ENCODE peak calls at places on chromosomes 4 and X, in five cellular contexts. O is activated naive CD4-positive, alpha-beta T cell treated with Interleukin-2 at 50 U/mL for 16 hours; F is body of pancreas; M is heart left ventricle; N is smooth muscle cell of the brain vasculature. Q is an unnamed sample.

GRCh38 chr4:6889101-6889735 is 20.4 kb upstream of the TBC1D14 start:
- DNase-seq in F (no peak), N (no peak), O (no peak), M (no peak), Q (no peak)

GRCh38 chr4:100109921-100110320 is 80.3 kb downstream of the DDIT4L start:
- DNase-seq in M (no peak), N (no peak), F (no peak), O (no peak), Q (no peak)

GRCh38 chrX:18883961-18884765 is 99.8 kb downstream of the PHKA2 start:
- DNase-seq in M (no peak), F (no peak), N (no peak), O (no peak), Q (no peak)

GRCh38 chr4:188018262-188018661 is 22.7 kb downstream of the ZFP42 start:
- DNase-seq in N (no peak), F (no peak), M (no peak), O (no peak), Q (no peak)

GRCh38 chr4:158371158-158371557 is 150.5 kb upstream of the RXFP1 start:
- DNase-seq in N (no peak), M (no peak), O (no peak), F (no peak), Q (no peak)

GRCh38 chr4:15568814-15569213 is 86.3 kb downstream of the FBXL5 start:
- DNase-seq in F (no peak), N (no peak), M (no peak), O (no peak), Q (no peak)

GRCh38 chr4:2923141-2923551 is 40.1 kb downstream of the NOP14 start:
- DNase-seq in M (no peak), N (peak; percentile 26), O (no peak), F (no peak), Q (no peak)

GRCh38 chr4:61202638-61203495 is 2.7 kb downstream of the ADGRL3 start:
- DNase-seq in N (no peak), O (no peak), F (no peak), M (peak; percentile 28), Q (no peak)

GRCh38 chr4:73892966-73893365 is 23.8 kb downstream of the CXCL1 start:
- DNase-seq in O (no peak), N (no peak), F (no peak), M (no peak), Q (no peak)

GRCh38 chrX:10415704-10416001 is 204.7 kb downstream of the MID1 start:
- DNase-seq in F (no peak), M (no peak), O (no peak), N (no peak), Q (no peak)

GRCh38 chr4:160136021-160136420 is 1033.1 kb downstream of the RAPGEF2 start:
- DNase-seq in F (no peak), M (no peak), O (no peak), N (no peak), Q (no peak)

GRCh38 chr4:1325681-1326635 is 21.1 kb upstream of the UVSSA start:
- DNase-seq in M (peak; percentile 37), O (no peak), N (no peak), F (no peak), Q (no peak)

GRCh38 chr4:8115203-8115520 is 43.5 kb downstream of the ABLIM2 start:
- DNase-seq in O (no peak), M (no peak), F (no peak), N (no peak), Q (no peak)

GRCh38 chr4:140005699-140006098 is 148.3 kb downstream of the MAML3 start:
- DNase-seq in O (no peak), M (no peak), F (no peak), N (no peak), Q (no peak)

GRCh38 chr4:188262464-188262863 is 123.2 kb downstream of the TRIML1 start:
- DNase-seq in M (no peak), O (no peak), N (peak; percentile 4), F (no peak), Q (no peak)

GRCh38 chrX:111098874-111099273 is 2.9 kb downstream of the PAK3 start:
- DNase-seq in N (no peak), F (peak; percentile 73), M (peak; percentile 66), O (peak; percentile 69), Q (peak; percentile 39)

GRCh38 chr4:143344011-143344410 is 7.3 kb downstream of the GAB1 start:
- DNase-seq in O (no peak), N (no peak), F (no peak), M (no peak), Q (no peak)

GRCh38 chr4:45293335-45293734 is 567.0 kb upstream of the GNPDA2 start:
- DNase-seq in M (no peak), O (no peak), F (no peak), N (no peak), Q (no peak)

GRCh38 chr4:93031431-93032098 is 727.8 kb downstream of the GRID2 start:
- DNase-seq in O (no peak), N (no peak), F (no peak), M (no peak), Q (no peak)

GRCh38 chr4:153260553-153261306 is 56.5 kb downstream of the TRIM2 start:
- DNase-seq in N (no peak), F (no peak), O (no peak), M (no peak), Q (no peak)

GRCh38 chrX:17425151-17425550 is 50.2 kb downstream of the NHS start:
- DNase-seq in F (no peak), N (no peak), O (no peak), M (no peak), Q (no peak)

GRCh38 chr4:122434285-122434684 is 22.2 kb downstream of the IL2 start:
- DNase-seq in M (no peak), N (no peak), F (no peak), O (no peak), Q (no peak)

GRCh38 chrX:155768036-155768769 is 112.9 kb upstream of the VAMP7 start:
- DNase-seq in O (no peak), M (peak; percentile 48), F (no peak), N (no peak), Q (no peak)

GRCh38 chrX:108224727-108225455 is 133.3 kb downstream of the ATG4A start:
- DNase-seq in F (no peak), O (no peak), N (no peak), M (no peak), Q (peak; percentile 37)

GRCh38 chrX:102154900-102155805 is 624 bp downstream of the BEX5 start:
- DNase-seq in F (peak; percentile 41), M (no peak), N (no peak), O (peak; percentile 37), Q (no peak)

GRCh38 chr4:19300213-19300612 is 951.5 kb upstream of the SLIT2 start:
- DNase-seq in N (no peak), M (no peak), F (no peak), O (no peak), Q (no peak)

GRCh38 chrX:97039363-97040029 is 155.8 kb downstream of the RPA4 start:
- DNase-seq in N (no peak), O (no peak), F (peak; percentile 57), M (peak; percentile 25), Q (no peak)

GRCh38 chrX:107450823-107451509 is 1.5 kb downstream of the FRMPD3 start:
- DNase-seq in F (no peak), N (no peak), M (no peak), O (no peak), Q (no peak)

GRCh38 chr4:9703391-9703790 is 78.0 kb upstream of the DRD5 start:
- DNase-seq in F (peak; percentile 56), N (no peak), O (peak; percentile 66), M (no peak), Q (peak; percentile 43)

GRCh38 chr4:59339631-59340030 is 1860.5 kb upstream of the ADGRL3 start:
- DNase-seq in F (no peak), N (no peak), O (no peak), M (no peak), Q (no peak)

GRCh38 chrX:88425739-88426138 is 321.3 kb upstream of the CPXCR1 start:
- DNase-seq in N (no peak), F (no peak), O (no peak), M (no peak), Q (no peak)

GRCh38 chr4:77820836-77821561 is 1.8 kb upstream of the CNOT6L start:
- DNase-seq in M (no peak), O (no peak), F (peak; percentile 16), N (no peak), Q (no peak)

GRCh38 chr4:112589207-112589606 is 47.5 kb downstream of the ZGRF1 start:
- DNase-seq in M (no peak), F (no peak), O (no peak), N (peak; percentile 1), Q (no peak)

GRCh38 chr4:138405439-138405838 is 163.3 kb upstream of the SLC7A11 start:
- DNase-seq in O (no peak), M (no peak), N (no peak), F (no peak), Q (no peak)

GRCh38 chr4:156939801-156940200 is 31.8 kb downstream of the PDGFC start:
- DNase-seq in M (no peak), O (no peak), F (no peak), N (no peak), Q (no peak)

GRCh38 chr4:2931765-2932560 is 31.2 kb downstream of the NOP14 start:
- DNase-seq in O (peak; percentile 53), F (peak; percentile 40), N (no peak), M (peak; percentile 88), Q (no peak)

GRCh38 chr4:53476232-53477037 is 99.0 kb downstream of the FIP1L1 start:
- DNase-seq in N (peak; percentile 45), M (no peak), O (no peak), F (no peak), Q (no peak)